ENCODE peak calls at places on chromosomes 7 and 10, in five cellular contexts. A is psoas muscle, D is foreskin fibroblast, I is GM12864, K is GM06990. M is an unnamed sample.

GRCh38 chr7:84025332-84025927 is 169.2 kb downstream of the SEMA3A start:
- DNase-seq in A (no peak), K (no peak), I (no peak), D (peak), M (peak)

GRCh38 chr10:127182161-127182560 is 14.2 kb downstream of the INSYN2A start:
- DNase-seq in A (no peak), D (no peak), K (no peak), I (no peak), M (peak)

GRCh38 chr10:43255644-43256431 is 11.0 kb downstream of the RASGEF1A start:
- DNase-seq in K (no peak), A (no peak), I (no peak), D (no peak), M (peak)

GRCh38 chr10:52499281-52499680 is 185.2 kb downstream of the DKK1 start:
- DNase-seq in A (no peak), I (no peak), K (no peak), D (no peak), M (no peak)

GRCh38 chr10:43233601-43234430 is 33.0 kb downstream of the RASGEF1A start:
- DNase-seq in A (peak), D (no peak), K (no peak), I (no peak), M (no peak)

GRCh38 chr7:156397249-156397648 is 243.3 kb upstream of the RNF32 start:
- DNase-seq in I (no peak), D (no peak), A (no peak), K (no peak), M (no peak)

GRCh38 chr7:158078161-158078910 is 509.3 kb downstream of the PTPRN2 start:
- DNase-seq in I (no peak), D (no peak), A (no peak), K (no peak), M (no peak)

GRCh38 chr7:29877196-29877595 is 70.9 kb downstream of the WIPF3 start:
- DNase-seq in K (no peak), D (no peak), I (no peak), A (no peak), M (peak)

GRCh38 chr7:100888988-100889760 is at the start of gene UFSP1:
- DNase-seq in A (no peak), I (no peak), D (no peak), K (no peak), M (no peak)

GRCh38 chr7:121039994-121040393 is 51.5 kb downstream of the CPED1 start:
- DNase-seq in I (no peak), A (no peak), K (no peak), D (no peak), M (no peak)

GRCh38 chr7:121042195-121042594 is 53.7 kb downstream of the CPED1 start:
- DNase-seq in K (no peak), D (no peak), A (no peak), I (no peak), M (no peak)

GRCh38 chr7:121043314-121044234 is 55.1 kb downstream of the CPED1 start:
- DNase-seq in D (no peak), A (no peak), I (no peak), K (no peak), M (no peak)

GRCh38 chr7:121042899-121043298 is 54.4 kb downstream of the CPED1 start:
- DNase-seq in D (no peak), A (no peak), K (no peak), I (no peak), M (no peak)

GRCh38 chr7:121041516-121042148 is 53.1 kb downstream of the CPED1 start:
- DNase-seq in D (peak), A (no peak), K (no peak), I (no peak), M (peak)
- H3K4me3 ChIP-seq in D (peak), A (peak), K (no peak), I (no peak), M (no peak)

GRCh38 chr10:49408437-49409306 is 12.8 kb upstream of the DRGX start:
- DNase-seq in D (no peak), K (no peak), A (no peak), I (no peak), M (peak)
- TF ChIP-seq CTCF in D (peak), K (peak), A (no peak), I (peak), M (peak)

DNA sequence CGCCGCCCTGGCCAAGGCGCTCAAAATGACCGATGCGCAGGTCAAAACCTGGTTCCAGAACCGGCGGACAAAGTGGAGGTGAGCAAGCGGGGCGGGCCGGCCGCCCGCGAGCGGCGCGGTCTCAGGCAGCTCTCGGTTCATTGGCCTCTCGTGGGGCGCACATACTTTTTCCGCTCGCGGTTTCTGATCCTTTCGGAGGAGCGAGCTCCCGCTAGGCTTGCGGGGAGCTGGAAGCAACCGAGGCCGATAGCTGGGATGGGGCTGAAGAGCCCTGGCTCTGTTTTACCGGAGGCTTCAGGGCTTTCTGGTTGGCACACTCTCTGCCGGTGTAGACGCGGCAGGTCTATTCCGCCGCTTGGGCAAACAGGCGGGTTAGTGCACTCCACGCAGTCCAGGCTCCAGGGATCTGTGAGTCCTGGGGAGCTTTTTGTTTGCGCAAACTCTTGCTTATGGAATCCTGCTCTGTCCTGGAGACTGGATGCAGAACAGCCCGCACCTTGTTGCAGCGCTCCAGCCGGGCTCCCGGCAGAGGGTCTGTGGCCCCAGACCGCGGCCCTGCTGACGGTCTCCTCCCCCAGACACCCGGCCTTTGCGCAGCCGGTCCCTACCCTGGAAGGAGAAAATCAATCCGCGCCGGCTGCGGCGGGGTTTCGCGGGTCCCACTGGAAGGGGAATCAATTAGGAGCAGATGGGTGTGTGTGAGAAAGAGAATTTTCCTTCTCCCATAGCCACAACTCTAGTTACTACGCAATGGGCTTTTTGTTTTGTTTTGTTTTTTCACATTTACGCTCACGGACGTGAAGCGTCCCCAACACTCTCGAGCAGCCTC is 3.4 kb downstream of the TLX1 start:
- DNase-seq in A (no peak), K (no peak), I (no peak), D (no peak), M (no peak)
- H3K4me3 ChIP-seq in A (peak), K (no peak), I (no peak), D (no peak), M (no peak)

GRCh38 chr7:117718116-117718515 is 155.1 kb downstream of the CTTNBP2 start:
- DNase-seq in I (no peak), D (no peak), K (no peak), A (no peak), M (no peak)

GRCh38 chr7:117716707-117717294 is 156.4 kb downstream of the CTTNBP2 start:
- DNase-seq in I (no peak), A (no peak), D (no peak), K (no peak), M (no peak)

GRCh38 chr7:117717341-117717740 is 155.9 kb downstream of the CTTNBP2 start:
- DNase-seq in D (no peak), K (no peak), A (no peak), I (no peak), M (no peak)

GRCh38 chr7:117719377-117719776 is 153.9 kb downstream of the CTTNBP2 start:
- DNase-seq in D (no peak), K (no peak), A (no peak), I (no peak), M (no peak)

DNA sequence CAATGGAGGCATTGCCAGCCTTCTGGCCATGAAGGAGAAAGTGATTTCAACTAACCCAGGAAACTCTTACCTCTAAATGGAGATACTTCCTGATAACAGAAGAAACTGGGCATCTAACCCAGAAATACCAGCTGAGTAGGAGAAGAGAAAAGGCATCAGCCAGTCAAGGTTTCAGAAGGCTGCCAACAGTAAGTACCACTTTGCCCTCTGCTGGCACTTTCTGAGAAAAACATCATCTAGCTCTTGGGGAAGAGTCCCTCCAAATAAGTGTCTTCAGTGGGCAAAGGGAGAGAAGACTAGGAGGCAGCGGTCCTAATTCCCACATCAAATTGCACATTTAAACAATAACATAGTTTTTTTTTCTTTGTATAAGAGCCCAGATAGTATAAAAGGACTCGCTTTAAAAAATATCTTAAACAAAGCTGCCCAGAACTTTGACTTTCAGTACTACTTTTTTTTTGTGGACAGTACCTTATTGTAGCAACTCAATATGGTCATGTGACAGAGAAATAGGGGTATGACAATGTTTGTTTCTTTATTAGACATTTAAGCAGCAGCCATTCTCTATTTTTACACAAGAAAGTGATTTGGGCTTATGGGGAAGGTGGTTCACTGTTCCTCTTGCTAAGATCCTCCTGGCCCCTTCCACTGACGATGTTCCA is 157.3 kb downstream of the CTTNBP2 start:
- DNase-seq in A (no peak), I (peak), K (no peak), D (peak), M (peak)
- TF ChIP-seq CTCF in A (peak), I (peak), K (peak), D (peak), M (peak)

DNA sequence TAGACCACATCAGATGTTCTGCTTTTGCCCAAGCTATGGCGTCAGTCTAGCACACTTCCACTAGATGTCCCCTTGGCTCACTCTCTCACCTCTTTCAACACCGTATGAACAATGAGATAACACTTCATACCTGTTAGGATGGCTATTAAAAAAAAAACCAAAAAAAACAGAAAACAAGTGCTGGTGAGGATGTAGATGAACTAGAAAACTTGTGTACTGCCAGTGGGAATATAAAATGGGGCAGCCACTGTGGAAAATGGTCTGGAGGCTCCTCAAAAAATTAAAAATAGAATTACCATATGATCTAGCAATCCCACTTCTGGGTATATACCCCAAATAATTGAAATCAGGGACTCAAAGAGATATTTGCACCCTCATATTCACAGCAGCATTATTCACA is 132.2 kb downstream of the ARHGAP22 start:
- DNase-seq in K (no peak), A (no peak), I (no peak), D (no peak), M (no peak)
- H3K4me3 ChIP-seq in K (no peak), A (no peak), I (no peak), D (no peak), M (no peak)

GRCh38 chr10:113999520-113999919 is 44.1 kb upstream of the ADRB1 start:
- DNase-seq in K (no peak), D (no peak), A (no peak), I (no peak), M (no peak)

GRCh38 chr10:113997428-113997827 is 46.2 kb upstream of the ADRB1 start:
- DNase-seq in I (no peak), A (peak), K (no peak), D (no peak), M (peak)

GRCh38 chr10:114000461-114000860 is 43.2 kb upstream of the ADRB1 start:
- DNase-seq in I (no peak), A (no peak), D (no peak), K (no peak), M (no peak)

DNA sequence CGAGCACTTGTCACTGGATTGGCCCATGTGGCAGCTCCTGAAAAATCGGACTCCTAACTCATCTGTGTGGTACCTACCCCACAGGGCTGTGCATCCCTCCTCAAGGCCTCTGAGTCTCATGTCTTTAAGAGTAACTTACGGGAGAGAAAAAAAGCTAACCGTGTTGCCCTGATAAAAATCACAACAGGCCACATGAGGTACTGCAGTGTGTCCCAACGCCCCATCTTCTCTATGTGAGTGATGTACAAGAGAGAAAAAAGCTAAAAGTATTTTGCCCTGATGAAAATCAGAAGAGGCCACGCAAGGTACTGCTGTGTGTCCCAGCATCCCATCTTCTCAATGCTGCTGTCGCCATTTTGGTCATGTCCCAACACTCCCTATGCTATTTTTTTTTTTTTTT is 41.2 kb upstream of the ADRB1 start:
- DNase-seq in I (no peak), A (no peak), D (no peak), K (no peak), M (no peak)
- TF ChIP-seq CTCF in I (no peak), A (no peak), D (no peak), K (no peak), M (peak)

GRCh38 chr7:137898839-137899681 is 52.3 kb upstream of the DGKI start:
- DNase-seq in I (peak), D (peak), K (peak), A (peak), M (peak)
- H3K4me3 ChIP-seq in I (no peak), D (no peak), K (no peak), A (peak), M (peak)

GRCh38 chr10:16316733-16317132 is 120.1 kb upstream of the PTER start:
- DNase-seq in I (no peak), K (no peak), A (no peak), D (no peak), M (no peak)

GRCh38 chr10:16310440-16310839 is 126.4 kb upstream of the PTER start:
- DNase-seq in D (no peak), K (no peak), A (no peak), I (no peak), M (no peak)

GRCh38 chr10:16314259-16314658 is 122.6 kb upstream of the PTER start:
- DNase-seq in K (no peak), I (no peak), A (no peak), D (no peak), M (no peak)
- TF ChIP-seq CTCF in K (no peak), I (peak), A (no peak), D (no peak), M (no peak)

DNA sequence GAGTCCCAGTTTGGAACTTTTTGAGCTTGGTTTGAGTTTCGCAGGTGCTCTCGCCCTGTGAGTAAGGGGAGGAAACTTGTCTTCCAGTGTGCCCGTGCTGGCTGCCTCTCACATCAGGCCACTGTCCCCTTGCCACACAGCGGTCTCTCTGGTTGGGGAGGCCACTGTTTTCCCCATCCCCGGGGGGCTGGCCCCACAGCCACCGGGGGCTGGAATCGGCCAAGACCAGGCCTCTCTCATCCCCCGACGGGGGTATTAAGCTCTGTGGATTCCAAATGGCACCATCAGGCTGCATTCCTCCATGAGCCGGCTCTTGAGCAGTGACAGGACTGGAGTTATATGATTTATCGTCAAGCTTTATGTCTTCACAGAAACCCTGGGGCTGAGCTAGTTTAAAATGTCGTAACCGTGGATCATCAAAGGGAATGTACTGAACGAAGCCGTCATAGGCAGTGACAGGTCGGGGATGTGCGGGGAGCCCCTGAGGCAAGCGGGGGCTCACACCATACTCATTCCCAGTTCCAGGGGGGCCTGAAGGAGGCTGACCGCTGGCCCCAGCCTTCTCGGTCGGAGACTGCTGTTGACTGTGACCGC is 30.8 kb downstream of the JCAD start:
- DNase-seq in A (no peak), D (no peak), K (no peak), I (no peak), M (no peak)
- H3K4me3 ChIP-seq in A (no peak), D (no peak), K (no peak), I (no peak), M (no peak)